ENCODE peak calls at places on chromosome 21, in four cellular contexts. F, S, T and J are unnamed samples.

GRCh38 chr21:37281993-37282392 is 14.9 kb upstream of the VPS26C start:
- DNase-seq in T (no peak), S (no peak), F (no peak), J (no peak)

GRCh38 chr21:42302292-42302650 is 12.9 kb downstream of the TFF3 start:
- DNase-seq in S (no peak), F (no peak), T (no peak), J (no peak)

GRCh38 chr21:34782666-34783365 is 114.0 kb downstream of the CLIC6 start:
- DNase-seq in F (no peak), T (no peak), S (no peak), J (no peak)

GRCh38 chr21:38784458-38785266 is 21.1 kb upstream of the ETS2 start:
- DNase-seq in T (no peak), S (no peak), F (no peak), J (no peak)

GRCh38 chr21:41364308-41364707 is 2.5 kb downstream of the MX2 start:
- DNase-seq in T (no peak), F (no peak), S (no peak), J (no peak)

GRCh38 chr21:29394051-29394450 is 95.3 kb downstream of the BACH1 start:
- DNase-seq in F (no peak), T (no peak), S (no peak), J (no peak)

GRCh38 chr21:34510148-34511142 is 1.6 kb downstream of the KCNE1 start:
- DNase-seq in T (no peak), S (peak; percentile 75), F (peak; percentile 81), J (no peak)

GRCh38 chr21:40512590-40512989 is 334.4 kb downstream of the DSCAM start:
- DNase-seq in F (no peak), T (no peak), S (no peak), J (no peak)

GRCh38 chr21:36461918-36462486 is 17.9 kb downstream of the CLDN14 start:
- DNase-seq in F (no peak), T (no peak), S (no peak), J (no peak)

GRCh38 chr21:42461185-42461520 is 34.9 kb downstream of the RSPH1 start:
- DNase-seq in F (no peak), S (no peak), T (no peak), J (no peak)

GRCh38 chr21:38912789-38913119 is 107.0 kb downstream of the ETS2 start:
- DNase-seq in F (no peak), S (no peak), T (no peak), J (no peak)

GRCh38 chr21:43333301-43334062 is 93.4 kb downstream of the SIK1 start:
- DNase-seq in T (peak; percentile 52), F (peak; percentile 62), S (peak; percentile 84), J (peak; percentile 71)

GRCh38 chr21:29320021-29320420 is 21.3 kb downstream of the BACH1 start:
- DNase-seq in F (no peak), S (no peak), T (no peak), J (no peak)

DNA sequence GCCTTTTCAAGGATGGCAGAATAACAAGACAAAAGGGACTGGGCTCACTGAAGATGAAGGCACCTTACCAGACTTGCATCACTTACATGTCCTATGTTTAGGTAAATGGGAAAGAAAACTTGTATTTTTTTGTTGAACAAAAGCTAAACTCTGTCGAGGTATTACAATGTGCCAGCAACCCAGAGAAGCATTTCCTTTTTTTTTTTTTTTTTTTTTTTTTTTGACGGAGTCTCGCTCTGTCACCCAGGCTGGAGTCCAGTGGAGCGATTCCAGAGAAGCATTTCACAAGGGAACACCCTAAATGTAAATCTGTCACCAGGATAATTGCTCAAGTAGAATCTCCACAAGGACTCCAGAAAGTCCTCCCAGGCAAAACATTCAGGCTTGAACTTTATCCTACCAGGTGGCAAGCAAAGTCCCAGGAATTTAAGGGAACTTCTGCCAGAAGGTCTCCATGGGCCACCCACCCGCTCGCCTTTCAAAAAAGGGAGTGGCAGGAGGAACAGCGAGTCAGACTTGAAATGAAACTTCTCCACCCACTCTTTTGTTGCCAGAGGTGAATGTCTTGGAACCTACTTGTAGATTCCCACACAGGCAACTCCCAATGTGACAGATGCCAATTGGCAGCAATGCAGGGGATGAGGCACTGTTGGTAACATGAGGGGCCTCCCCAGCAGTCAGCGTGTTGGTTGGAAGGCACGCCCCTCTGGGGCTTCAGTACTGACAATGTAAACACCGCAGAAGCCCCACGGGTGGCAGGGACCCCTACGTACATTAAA is 125.0 kb downstream of the TIAM1 start:
- DNase-seq in F (peak; percentile 24), S (peak; percentile 44), T (no peak), J (no peak)
- H3K4me3 ChIP-seq in F (no peak overlapping the region), S (peak overlapping the region; percentile 16), T (no peak overlapping the region), J (no peak overlapping the region)

DNA sequence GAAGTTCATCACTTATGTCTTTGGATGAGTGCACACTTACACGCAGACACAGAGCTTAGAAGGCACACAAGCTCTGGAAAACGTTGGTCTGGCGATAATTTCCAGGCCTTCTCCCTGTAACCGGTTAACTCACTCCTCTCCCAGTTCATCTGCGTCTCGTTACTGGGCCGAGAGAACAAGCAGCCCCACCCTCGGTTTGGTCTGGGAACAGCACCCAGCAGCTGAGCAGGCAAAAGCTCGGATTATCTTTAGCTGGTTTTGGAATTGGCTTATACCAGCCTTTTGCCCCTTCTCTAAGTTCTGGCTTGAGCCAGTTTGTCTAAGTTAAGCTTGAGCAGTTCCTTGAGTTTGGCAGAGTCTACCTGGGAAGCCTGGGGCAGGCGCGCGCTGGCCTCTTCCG is 27.3 kb upstream of the COL6A1 start:
- DNase-seq in S (no peak), F (no peak), T (no peak), J (peak; percentile 42)
- TF ChIP-seq CTCF in S (peak; percentile 15), F (no peak), T (peak; percentile 50), J (peak; percentile 53)

GRCh38 chr21:31339736-31340135 is 4.3 kb downstream of the TIAM1 start:
- DNase-seq in S (no peak), F (no peak), T (no peak), J (no peak)
- H3K4me3 ChIP-seq in S (no peak overlapping the region), F (no peak overlapping the region), T (no peak overlapping the region), J (no peak overlapping the region)

DNA sequence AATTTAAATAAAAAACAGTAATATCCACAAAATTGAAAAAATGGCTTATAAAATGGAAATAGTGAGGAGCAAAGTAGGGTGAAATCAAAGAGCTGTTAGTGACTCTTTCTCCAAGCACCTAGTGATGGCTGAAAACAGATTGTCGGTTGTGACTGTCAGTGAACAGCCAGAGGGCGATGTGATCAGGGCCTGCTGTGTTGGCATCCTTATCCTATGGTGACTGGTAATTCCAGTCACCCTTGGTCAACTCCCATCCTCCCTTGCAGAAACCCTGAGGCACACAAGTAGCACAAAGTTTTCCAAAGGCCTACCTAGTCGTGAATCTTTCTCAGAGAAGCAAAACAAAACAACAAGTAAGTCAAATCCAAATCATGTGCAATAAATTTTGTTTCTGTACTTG is 599.8 kb upstream of the CXADR start:
- DNase-seq in F (no peak), T (no peak), S (no peak), J (no peak)
- TF ChIP-seq CTCF in F (no peak), T (no peak), S (no peak), J (no peak)

GRCh38 chr21:33162436-33162921 is 67.3 kb upstream of the IFNAR2 start:
- DNase-seq in S (no peak), F (no peak), T (no peak), J (no peak)
- H3K4me3 ChIP-seq in S (no peak overlapping the region), F (no peak overlapping the region), T (no peak overlapping the region), J (no peak overlapping the region)

GRCh38 chr21:44927587-44928461 is 7.1 kb upstream of the ITGB2 start:
- DNase-seq in T (no peak), F (no peak), S (peak; percentile 62), J (no peak)
- TF ChIP-seq CTCF in T (no peak), F (no peak), S (no peak), J (peak; percentile 30)

DNA sequence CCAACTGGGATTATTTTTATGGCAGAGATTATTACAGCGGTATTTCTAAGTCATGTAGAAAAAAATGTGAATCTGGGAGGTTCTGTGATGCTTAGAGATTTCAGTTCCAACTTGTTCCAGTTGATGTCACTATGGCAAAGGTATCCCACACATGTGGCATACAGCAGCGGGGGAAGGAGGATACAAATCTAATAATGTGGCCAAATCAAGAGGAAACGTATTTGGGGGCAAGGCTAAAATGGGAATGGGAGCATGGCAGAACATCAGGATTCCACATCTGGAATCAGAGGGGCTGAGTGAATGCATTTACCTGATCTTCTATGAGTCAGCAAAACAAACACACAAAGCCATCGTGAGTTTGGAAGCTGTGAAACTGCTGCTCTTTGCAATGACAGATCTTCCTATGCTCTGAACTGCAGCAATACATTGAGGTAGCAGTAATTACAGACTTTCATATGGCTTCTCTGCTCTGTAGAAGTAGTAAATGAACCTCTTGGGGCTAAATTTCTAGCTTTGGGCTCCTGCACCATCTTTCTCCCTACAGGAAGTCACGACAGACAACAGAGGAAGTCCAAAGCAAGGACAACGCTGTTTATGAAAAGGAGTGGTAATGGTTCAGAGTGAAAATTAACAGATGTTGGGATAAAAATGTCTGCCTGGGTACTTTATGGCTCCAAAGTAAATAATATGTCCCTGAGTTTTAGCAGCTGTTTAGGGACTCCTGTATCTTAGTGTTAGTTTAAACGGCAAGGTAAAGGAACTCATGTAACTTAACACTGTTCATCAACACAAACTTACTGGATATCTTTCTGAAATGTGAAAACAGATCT is 55.6 kb downstream of the GABPA start:
- DNase-seq in F (no peak), S (peak; percentile 44), T (peak; percentile 47), J (peak; percentile 7)
- H3K4me3 ChIP-seq in F (no peak overlapping the region), S (peak overlapping the region; percentile 30), T (peak overlapping the region; percentile 23), J (peak overlapping the region; percentile 15)